ENCODE peak calls at places on chromosomes 2 and 18, in nine cellular contexts. W is astrocyte of the cerebellum; O is activated T-cell treated with anti-CD3 and anti-CD28 coated beads for 24 hours; N is esophagus squamous epithelium; C is T-helper 1 cell; B is CD4-positive, alpha-beta T cell; Y is sigmoid colon; M is WERI-Rb-1; F is neural progenitor cell. G is an unnamed sample.

GRCh38 chr2:227154976-227155375 is 9.0 kb downstream of the COL4A4 start:
- DNase-seq in O (no peak), W (peak; percentile 19), C (no peak), B (no peak), Y (no peak), M (no peak), N (no peak), F (no peak), G (no peak)

GRCh38 chr2:232609607-232610006 is 23.8 kb upstream of the EFHD1 start:
- DNase-seq in M (no peak), N (no peak), B (no peak), Y (no peak), C (no peak), W (no peak), O (no peak), F (no peak), G (no peak)

GRCh38 chr2:188207554-188207953 is 84.1 kb upstream of the GULP1 start:
- DNase-seq in Y (no peak), O (no peak), B (no peak), M (no peak), C (no peak), F (no peak), N (no peak), W (no peak), G (no peak)

GRCh38 chr2:194291104-194291503 is 1365.9 kb upstream of the SLC39A10 start:
- DNase-seq in C (no peak), W (no peak), B (no peak), O (no peak), F (no peak), N (no peak), Y (no peak), M (no peak), G (no peak)

GRCh38 chr2:234730066-234730640 is 221.7 kb upstream of the SH3BP4 start:
- DNase-seq in M (no peak), N (no peak), C (no peak), O (no peak), F (peak; percentile 24), Y (no peak), B (no peak), W (no peak), G (peak; percentile 25)

GRCh38 chr2:227464851-227465250 is 7.1 kb upstream of the AGFG1 start:
- DNase-seq in N (no peak), F (no peak), C (no peak), W (no peak), O (peak; percentile 22), B (no peak), Y (no peak), M (no peak), G (no peak)

GRCh38 chr18:27315001-27315400 is 129.9 kb upstream of the CHST9 start:
- DNase-seq in C (no peak), M (no peak), F (no peak), O (no peak), N (no peak), B (no peak), W (no peak), Y (no peak), G (no peak)

GRCh38 chr2:98901702-98902101 is 34.3 kb downstream of the CRACDL start:
- DNase-seq in M (no peak), W (no peak), F (no peak), O (no peak), C (no peak), N (no peak), B (no peak), Y (peak; percentile 19), G (peak; percentile 27)

GRCh38 chr2:239360421-239361310 is 40.2 kb downstream of the HDAC4 start:
- DNase-seq in Y (peak; percentile 61), N (no peak), B (no peak), F (no peak), M (no peak), O (no peak), W (no peak), C (no peak), G (no peak)

GRCh38 chr2:199946196-199946595 is 9.1 kb downstream of the TYW5 start:
- DNase-seq in W (no peak), O (no peak), F (no peak), M (no peak), C (no peak), B (no peak), N (no peak), Y (no peak), G (no peak)

GRCh38 chr2:1476617-1477195 is 63.4 kb downstream of the TPO start:
- DNase-seq in Y (no peak), C (no peak), N (no peak), O (no peak), B (no peak), F (no peak), M (no peak), W (no peak), G (no peak)

GRCh38 chr18:74334242-74334893 is 18.7 kb downstream of the C18orf63 start:
- DNase-seq in C (no peak), W (no peak), O (no peak), B (no peak), N (no peak), F (no peak), M (no peak), Y (no peak), G (no peak)

GRCh38 chr2:222655406-222655747 is 515 bp downstream of the FARSB start:
- DNase-seq in F (peak; percentile 32), M (peak; percentile 20), O (no peak), W (no peak), B (no peak), Y (no peak), C (no peak), N (no peak), G (no peak)

GRCh38 chr18:45103319-45104070 is 422.8 kb downstream of the SETBP1 start:
- DNase-seq in B (no peak), W (no peak), M (no peak), C (no peak), F (no peak), O (no peak), Y (no peak), N (no peak), G (no peak)

GRCh38 chr18:79488311-79489047 is 92.7 kb downstream of the NFATC1 start:
- DNase-seq in M (no peak), Y (no peak), F (no peak), C (no peak), N (no peak), B (no peak), O (no peak), W (no peak), G (no peak)

GRCh38 chr2:201813996-201814845 is 7.9 kb downstream of the CDK15 start:
- DNase-seq in W (no peak), Y (no peak), M (no peak), B (no peak), C (no peak), F (no peak), N (no peak), O (no peak), G (no peak)

GRCh38 chr2:137220438-137220998 is 455.2 kb downstream of the THSD7B start:
- DNase-seq in N (no peak), B (no peak), M (no peak), O (no peak), W (peak; percentile 57), C (no peak), Y (no peak), F (no peak), G (no peak)

GRCh38 chr2:23801396-23801795 is 125.5 kb downstream of the ATAD2B start:
- DNase-seq in W (no peak), M (no peak), N (no peak), B (no peak), Y (no peak), F (no peak), O (no peak), C (no peak), G (no peak)

GRCh38 chr2:39947294-39948015 is 168.4 kb upstream of the THUMPD2 start:
- DNase-seq in M (no peak), N (no peak), Y (no peak), W (no peak), B (no peak), C (no peak), O (no peak), F (no peak), G (no peak)

GRCh38 chr18:34738173-34738894 is 28.2 kb downstream of the DTNA start:
- DNase-seq in M (no peak), B (no peak), W (no peak), C (no peak), O (no peak), Y (no peak), N (no peak), F (peak; percentile 26), G (no peak)

GRCh38 chr2:54673501-54673998 is 49.9 kb upstream of the EML6 start:
- DNase-seq in B (no peak), C (no peak), M (no peak), Y (peak; percentile 93), O (peak; percentile 4), F (no peak), W (no peak), N (no peak), G (peak; percentile 75)

GRCh38 chr2:51153236-51153635 is 121.3 kb upstream of the NRXN1 start:
- DNase-seq in M (no peak), Y (no peak), O (no peak), W (peak; percentile 3), N (no peak), B (no peak), F (no peak), C (no peak), G (no peak)